ENCODE peak calls at places on chromosomes 5 and 9, in five cellular contexts. T is endothelial cell of umbilical vein, H is HCT116, I is A673, E is neural progenitor cell. G is an unnamed sample.

GRCh38 chr5:58543723-58544122 is 39.2 kb upstream of the RAB3C start:
- DNase-seq in T (no peak), H (no peak), I (no peak), E (no peak), G (no peak)

GRCh38 chr9:115691097-115691496 is 462.5 kb upstream of the PAPPA start:
- DNase-seq in T (no peak), H (no peak), I (peak; percentile 40), E (no peak), G (peak; percentile 98)

GRCh38 chr5:151449288-151449687 is 1.9 kb downstream of the SLC36A1 start:
- DNase-seq in T (no peak), H (no peak), I (no peak), E (peak; percentile 31), G (no peak)

GRCh38 chr5:144352732-144353317 is 182.2 kb downstream of the KCTD16 start:
- DNase-seq in T (no peak), H (no peak), I (peak; percentile 19), E (no peak), G (no peak)

GRCh38 chr9:85715587-85715986 is 26.2 kb downstream of the AGTPBP1 start:
- DNase-seq in T (no peak), H (no peak), I (no peak), E (no peak), G (no peak)

GRCh38 chr9:127903557-127904475 is 4.4 kb upstream of the ST6GALNAC6 start:
- DNase-seq in T (peak; percentile 47), H (no peak), I (no peak), E (no peak), G (no peak)

GRCh38 chr5:142823176-142823575 is 53.0 kb downstream of the ARHGAP26 start:
- DNase-seq in T (no peak), H (no peak), I (no peak), E (no peak), G (no peak)

GRCh38 chr5:104513194-104513602 is 950.6 kb upstream of the NUDT12 start:
- DNase-seq in T (peak; percentile 75), H (peak; percentile 98), I (peak; percentile 7), E (no peak), G (peak; percentile 86)

GRCh38 chr5:153941265-153941664 is 97.4 kb downstream of the FAM114A2 start:
- DNase-seq in T (no peak), H (no peak), I (no peak), E (no peak), G (no peak)

GRCh38 chr9:26974927-26975326 is 18.7 kb downstream of the IFT74 start:
- DNase-seq in T (no peak), H (no peak), I (no peak), E (peak; percentile 36), G (no peak)

GRCh38 chr9:109843651-109844050 is 63.7 kb downstream of the PALM2AKAP2 start:
- DNase-seq in T (no peak), H (no peak), I (no peak), E (no peak), G (no peak)

GRCh38 chr5:133818869-133819600 is 149.4 kb downstream of the C5orf15 start:
- DNase-seq in T (no peak), H (no peak), I (no peak), E (no peak), G (no peak)

GRCh38 chr5:83405662-83406061 is 65.9 kb upstream of the VCAN start:
- DNase-seq in T (no peak), H (no peak), I (no peak), E (no peak), G (no peak)

GRCh38 chr9:12350775-12351174 is 342.4 kb upstream of the TYRP1 start:
- DNase-seq in T (no peak), H (no peak), I (no peak), E (no peak), G (no peak)

GRCh38 chr5:174056064-174056842 is 10.7 kb downstream of the NSG2 start:
- DNase-seq in T (no peak), H (no peak), I (peak; percentile 7), E (no peak), G (no peak)

GRCh38 chr5:166341708-166342329 is 1949.6 kb upstream of the WWC1 start:
- DNase-seq in T (no peak), H (no peak), I (peak; percentile 4), E (no peak), G (no peak)

GRCh38 chr5:72272393-72272792 is 47.6 kb downstream of the MRPS27 start:
- DNase-seq in T (no peak), H (no peak), I (no peak), E (no peak), G (no peak)

GRCh38 chr5:43643750-43644149 is 40.8 kb downstream of the NNT start:
- DNase-seq in T (no peak), H (no peak), I (no peak), E (no peak), G (no peak)

DNA sequence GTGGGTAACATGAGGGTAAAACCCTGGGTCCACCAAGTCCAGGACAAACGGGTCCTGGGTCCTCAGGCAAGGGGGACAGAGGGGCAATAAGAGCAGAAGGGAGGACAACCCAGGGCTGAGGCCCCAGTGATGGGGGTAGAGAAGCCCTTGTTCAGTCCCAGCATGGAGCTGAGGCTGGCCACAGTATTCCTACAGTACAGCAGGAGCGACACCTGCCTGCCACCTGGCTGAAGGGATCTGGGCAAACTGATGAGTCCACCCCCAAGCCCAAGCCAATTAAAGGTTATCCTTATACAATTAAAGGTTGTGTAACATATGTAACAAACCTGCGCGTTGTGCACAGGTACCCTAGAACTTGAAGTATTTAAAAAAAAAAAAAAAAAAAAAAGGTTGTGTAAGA is 97.7 kb upstream of the LRRTM2 start:
- DNase-seq in T (no peak), H (no peak), I (no peak), E (peak; percentile 28), G (no peak)
- TF ChIP-seq CTCF in T (no peak), H (no peak), I (no peak), E (peak; percentile 38), G (no peak)

DNA sequence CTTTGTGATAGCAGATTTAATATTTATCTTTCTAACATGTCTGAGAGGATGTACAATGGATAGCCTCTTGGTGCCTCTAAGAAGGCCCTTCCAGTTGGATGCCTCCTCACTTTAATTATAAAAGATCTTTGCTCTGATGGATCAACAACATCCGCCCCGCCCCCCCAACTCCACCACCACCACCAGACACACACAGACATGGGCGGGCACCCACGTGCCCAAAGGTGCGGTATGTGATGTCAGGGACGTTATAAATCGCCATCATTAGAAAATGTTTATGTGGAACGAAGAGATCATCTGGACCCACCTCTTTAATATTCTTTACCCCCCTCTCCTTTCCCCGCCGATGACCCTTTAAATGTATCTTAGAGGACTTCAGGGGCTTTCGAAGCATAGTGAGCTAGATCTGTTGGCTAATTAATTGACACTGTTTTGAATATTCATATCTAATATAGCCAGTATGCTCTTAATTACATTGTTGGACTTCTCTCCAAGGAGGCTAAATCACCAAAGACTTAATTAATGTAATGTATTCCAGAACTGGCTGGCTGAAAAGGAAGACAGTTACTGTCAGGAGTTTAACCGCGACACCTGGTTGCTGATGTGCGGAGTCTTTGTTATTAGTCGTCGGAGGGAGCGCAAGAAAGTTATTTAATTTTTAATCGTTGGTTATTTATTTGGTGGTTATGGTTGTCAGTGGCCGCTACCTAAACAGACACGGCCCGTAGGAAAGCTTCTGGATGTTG is 6.1 kb upstream of the FOXB2 start:
- DNase-seq in T (no peak), H (no peak), I (no peak), E (peak; percentile 17), G (no peak)
- H3K4me3 ChIP-seq in T (no peak overlapping the region), H (no peak overlapping the region), I (no peak overlapping the region), E (no peak overlapping the region), G (no peak overlapping the region)

GRCh38 chr5:93592866-93593265 is 9.8 kb downstream of the NR2F1 start:
- DNase-seq in T (no peak), H (no peak), I (no peak), E (no peak), G (no peak)
- TF ChIP-seq EZH2 in T (no peak), H (no peak), I (no peak), E (no peak), G (no peak)

GRCh38 chr9:134669556-134669955 is 28.0 kb downstream of the COL5A1 start:
- DNase-seq in T (no peak), H (no peak), I (no peak), E (no peak), G (no peak)
- TF ChIP-seq CTCF in T (no peak), H (no peak), I (no peak), E (no peak), G (no peak)

GRCh38 chr5:88380332-88380731 is 111.7 kb upstream of the TMEM161B start:
- DNase-seq in T (no peak), H (no peak), I (no peak), E (no peak), G (no peak)

GRCh38 chr5:88377240-88377639 is 108.6 kb upstream of the TMEM161B start:
- DNase-seq in T (no peak), H (no peak), I (no peak), E (no peak), G (no peak)

GRCh38 chr5:88377705-88378656 is 109.3 kb upstream of the TMEM161B start:
- DNase-seq in T (no peak), H (no peak), I (no peak), E (no peak), G (peak; percentile 27)

GRCh38 chr5:88374391-88374790 is 105.7 kb upstream of the TMEM161B start:
- DNase-seq in T (no peak), H (no peak), I (no peak), E (no peak), G (no peak)

GRCh38 chr5:88376728-88377127 is 108.1 kb upstream of the TMEM161B start:
- DNase-seq in T (no peak), H (no peak), I (no peak), E (no peak), G (no peak)
- H3K4me3 ChIP-seq in T (no peak overlapping the region), H (no peak overlapping the region), I (no peak overlapping the region), E (no peak overlapping the region), G (no peak overlapping the region)

DNA sequence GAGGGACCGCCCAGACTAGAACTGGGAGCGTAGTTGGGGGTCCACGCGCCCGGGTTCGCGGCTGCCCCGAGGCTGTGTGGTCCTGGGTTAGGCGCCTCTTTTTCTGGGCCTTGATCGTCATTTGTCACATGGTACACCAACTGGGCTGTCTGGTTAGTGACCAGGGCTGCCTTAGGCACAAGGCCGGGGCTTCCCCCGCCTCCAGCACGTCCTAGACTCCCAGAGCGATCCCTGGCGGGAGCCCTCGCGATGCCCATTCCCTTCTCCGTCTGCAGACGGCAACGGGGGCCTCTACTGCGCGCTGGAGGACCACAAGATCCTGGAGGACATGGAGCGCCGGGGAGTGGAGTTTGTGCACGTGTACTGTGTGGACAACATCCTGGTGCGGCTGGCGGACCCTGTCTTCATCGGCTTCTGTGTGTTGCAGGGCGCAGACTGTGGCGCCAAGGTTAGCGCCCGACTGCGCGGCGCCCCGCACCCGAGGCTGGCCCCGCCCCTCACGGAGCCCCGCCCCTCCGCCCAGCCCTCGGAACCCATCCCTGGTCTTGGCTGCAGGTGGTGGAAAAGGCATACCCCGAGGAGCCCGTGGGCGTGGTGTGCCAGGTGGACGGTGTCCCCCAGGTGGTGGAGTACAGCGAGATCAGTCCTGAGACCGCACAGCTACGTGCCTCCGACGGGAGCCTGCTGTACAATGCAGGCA is 1.5 kb downstream of the UAP1L1 start:
- DNase-seq in T (no peak), H (no peak), I (no peak), E (peak; percentile 55), G (no peak)
- TF ChIP-seq EZH2 in T (no peak), H (no peak), I (no peak), E (peak; percentile 92), G (no peak)

GRCh38 chr5:139294372-139295165 is 1.0 kb downstream of the MATR3 start:
- DNase-seq in T (peak; percentile 83), H (peak; percentile 65), I (peak; percentile 81), E (peak; percentile 90), G (peak; percentile 68)
- TF ChIP-seq CTCF in T (peak; percentile 15), H (peak; percentile 40), I (peak; percentile 34), E (peak; percentile 49), G (peak; percentile 27)